ENCODE peak calls at places on chromosomes 5 and 9, in four cellular contexts. Y is coronary artery, J is spleen, Z is uterus. A is an unnamed sample.

GRCh38 chr5:54533541-54534179 is 16.1 kb downstream of the SNX18 start:
- DNase-seq in Y (no peak), J (no peak), Z (peak; percentile 36), A (no peak)

GRCh38 chr5:173201636-173202265 is 33.3 kb downstream of the NKX2-5 start:
- DNase-seq in J (no peak), Z (no peak), Y (no peak), A (peak; percentile 42)

GRCh38 chr5:9739135-9739534 is 109.0 kb upstream of the TAS2R1 start:
- DNase-seq in Y (no peak), J (no peak), Z (no peak), A (no peak)

GRCh38 chr5:134153657-134154056 is 23.1 kb downstream of the SKP1 start:
- DNase-seq in J (no peak), Y (no peak), Z (no peak), A (no peak)

GRCh38 chr9:101495810-101496209 is 37.8 kb upstream of the RNF20 start:
- DNase-seq in Y (no peak), Z (no peak), J (no peak), A (no peak)

GRCh38 chr5:17879276-17879675 is 245.0 kb downstream of the TAF11L14 start:
- DNase-seq in J (no peak), Z (no peak), Y (no peak), A (no peak)

GRCh38 chr9:127347831-127348699 is 48.9 kb upstream of the SLC2A8 start:
- DNase-seq in J (no peak), Z (no peak), Y (no peak), A (peak; percentile 26)

GRCh38 chr9:136121801-136122200 is 3.1 kb upstream of the TMEM250 start:
- DNase-seq in Z (no peak), Y (no peak), J (no peak), A (no peak)

GRCh38 chr5:116572375-116573278 is 2.0 kb downstream of the SEMA6A start:
- DNase-seq in Z (peak; percentile 34), Y (no peak), J (peak; percentile 82), A (no peak)

GRCh38 chr9:72856985-72857631 is 95.7 kb downstream of the ALDH1A1 start:
- DNase-seq in Z (peak; percentile 47), Y (no peak), J (no peak), A (peak; percentile 23)

GRCh38 chr5:56094579-56095361 is 100.0 kb upstream of the IL6ST start:
- DNase-seq in J (no peak), Y (no peak), Z (no peak), A (no peak)

GRCh38 chr9:122263699-122264349 is 816 bp downstream of the RBM18 start:
- DNase-seq in J (no peak), Z (no peak), Y (no peak), A (no peak)

GRCh38 chr5:133824661-133825254 is 143.7 kb downstream of the C5orf15 start:
- DNase-seq in J (no peak), Z (no peak), Y (no peak), A (no peak)

GRCh38 chr9:136004219-136004618 is 43.0 kb upstream of the UBAC1 start:
- DNase-seq in Z (no peak), J (no peak), Y (no peak), A (no peak)

GRCh38 chr9:112894699-112895098 is 4.0 kb upstream of the SLC46A2 start:
- DNase-seq in Z (no peak), J (no peak), Y (no peak), A (peak; percentile 10)

GRCh38 chr9:70340572-70340971 is 73.9 kb downstream of the KLF9 start:
- DNase-seq in J (no peak), Y (no peak), Z (no peak), A (no peak)

GRCh38 chr5:34503379-34504346 is 152.5 kb upstream of the RAI14 start:
- DNase-seq in J (no peak), Y (no peak), Z (no peak), A (no peak)

GRCh38 chr5:362189-362588 is 40.7 kb downstream of the AHRR start:
- DNase-seq in Y (peak; percentile 50), Z (no peak), J (peak; percentile 48), A (no peak)

GRCh38 chr5:34691326-34691725 is 35.2 kb downstream of the RAI14 start:
- DNase-seq in Z (no peak), J (no peak), Y (no peak), A (no peak)

GRCh38 chr5:34490501-34491250 is 165.5 kb upstream of the RAI14 start:
- DNase-seq in J (no peak), Y (no peak), Z (no peak), A (no peak)

GRCh38 chr9:4970970-4971641 is 14.0 kb upstream of the JAK2 start:
- DNase-seq in Z (no peak), Y (no peak), J (no peak), A (no peak)

GRCh38 chr5:149062371-149063016 is 368 bp downstream of the SH3TC2 start:
- DNase-seq in Z (peak; percentile 51), J (no peak), Y (no peak), A (peak; percentile 57)

GRCh38 chr5:10689391-10690081 is 71.5 kb downstream of the DAP start:
- DNase-seq in Z (no peak), Y (no peak), J (no peak), A (no peak)

GRCh38 chr9:3285365-3286161 is 240.2 kb downstream of the RFX3 start:
- DNase-seq in J (no peak), Z (no peak), Y (no peak), A (no peak)

GRCh38 chr5:154740957-154741356 is 14.2 kb upstream of the LARP1 start:
- DNase-seq in Y (no peak), Z (peak; percentile 55), J (no peak), A (no peak)

GRCh38 chr9:76866689-76867088 is 39.2 kb downstream of the PRUNE2 start:
- DNase-seq in Z (peak; percentile 70), J (no peak), Y (no peak), A (peak; percentile 84)

GRCh38 chr5:1122511-1123284 is 10.8 kb upstream of the SLC12A7 start:
- DNase-seq in J (no peak), Y (no peak), Z (no peak), A (no peak)

GRCh38 chr5:68652507-68652906 is 437.0 kb downstream of the PIK3R1 start:
- DNase-seq in Z (peak; percentile 77), J (no peak), Y (no peak), A (peak; percentile 85)

GRCh38 chr5:142109356-142110045 is 922 bp downstream of the NDFIP1 start:
- DNase-seq in J (no peak), Y (no peak), Z (peak; percentile 22), A (no peak)

GRCh38 chr5:96819806-96820205 is 12.1 kb upstream of the ERAP1 start:
- DNase-seq in Z (no peak), J (no peak), Y (no peak), A (no peak)

GRCh38 chr5:96812851-96813250 is 5.1 kb upstream of the ERAP1 start:
- DNase-seq in Y (no peak), Z (no peak), J (no peak), A (no peak)

GRCh38 chr5:96817496-96817895 is 9.8 kb upstream of the ERAP1 start:
- DNase-seq in Z (no peak), J (no peak), Y (no peak), A (no peak)

GRCh38 chr5:96816991-96817390 is 9.2 kb upstream of the ERAP1 start:
- DNase-seq in Y (no peak), J (no peak), Z (no peak), A (no peak)

DNA sequence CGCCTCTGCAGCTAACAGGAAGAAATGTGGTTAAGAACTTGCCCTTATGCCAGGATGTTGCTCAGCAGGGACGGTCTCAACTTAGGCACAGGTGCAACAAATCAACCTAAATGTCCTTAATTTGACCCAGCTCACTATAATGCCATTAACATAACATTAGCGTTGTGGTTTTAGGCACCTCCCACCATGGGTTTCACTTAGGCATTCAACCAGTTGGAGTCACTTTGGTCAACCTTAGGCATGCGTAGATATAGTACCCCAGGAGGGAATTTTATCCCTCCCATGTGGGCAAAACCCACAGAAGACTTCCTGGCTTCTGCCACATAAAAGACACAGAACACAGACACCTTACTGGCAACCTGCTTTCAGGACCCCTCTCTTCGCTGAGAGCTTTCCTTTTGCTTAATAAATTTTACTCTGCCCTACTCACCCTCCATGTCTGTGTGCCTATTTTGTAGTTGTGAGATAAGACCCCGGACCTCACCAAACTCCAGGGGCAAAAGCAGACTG is 8.7 kb upstream of the ERAP1 start:
- DNase-seq in Y (no peak), Z (no peak), J (no peak), A (no peak)
- H3K4me3 ChIP-seq in Y (no peak overlapping the region), Z (no peak overlapping the region), J (no peak overlapping the region), A (no peak overlapping the region)

GRCh38 chr9:7976167-7976755 is 176.7 kb upstream of the DMAC1 start:
- DNase-seq in Y (no peak), J (no peak), Z (no peak), A (no peak)
- H3K4me3 ChIP-seq in Y (no peak overlapping the region), J (no peak overlapping the region), Z (no peak overlapping the region), A (no peak overlapping the region)

GRCh38 chr5:180915924-180916323 is 17.0 kb downstream of the BTNL8 start:
- DNase-seq in Z (no peak), J (no peak), Y (no peak), A (no peak)
- H3K4me3 ChIP-seq in Z (no peak overlapping the region), J (no peak overlapping the region), Y (no peak overlapping the region), A (no peak overlapping the region)

DNA sequence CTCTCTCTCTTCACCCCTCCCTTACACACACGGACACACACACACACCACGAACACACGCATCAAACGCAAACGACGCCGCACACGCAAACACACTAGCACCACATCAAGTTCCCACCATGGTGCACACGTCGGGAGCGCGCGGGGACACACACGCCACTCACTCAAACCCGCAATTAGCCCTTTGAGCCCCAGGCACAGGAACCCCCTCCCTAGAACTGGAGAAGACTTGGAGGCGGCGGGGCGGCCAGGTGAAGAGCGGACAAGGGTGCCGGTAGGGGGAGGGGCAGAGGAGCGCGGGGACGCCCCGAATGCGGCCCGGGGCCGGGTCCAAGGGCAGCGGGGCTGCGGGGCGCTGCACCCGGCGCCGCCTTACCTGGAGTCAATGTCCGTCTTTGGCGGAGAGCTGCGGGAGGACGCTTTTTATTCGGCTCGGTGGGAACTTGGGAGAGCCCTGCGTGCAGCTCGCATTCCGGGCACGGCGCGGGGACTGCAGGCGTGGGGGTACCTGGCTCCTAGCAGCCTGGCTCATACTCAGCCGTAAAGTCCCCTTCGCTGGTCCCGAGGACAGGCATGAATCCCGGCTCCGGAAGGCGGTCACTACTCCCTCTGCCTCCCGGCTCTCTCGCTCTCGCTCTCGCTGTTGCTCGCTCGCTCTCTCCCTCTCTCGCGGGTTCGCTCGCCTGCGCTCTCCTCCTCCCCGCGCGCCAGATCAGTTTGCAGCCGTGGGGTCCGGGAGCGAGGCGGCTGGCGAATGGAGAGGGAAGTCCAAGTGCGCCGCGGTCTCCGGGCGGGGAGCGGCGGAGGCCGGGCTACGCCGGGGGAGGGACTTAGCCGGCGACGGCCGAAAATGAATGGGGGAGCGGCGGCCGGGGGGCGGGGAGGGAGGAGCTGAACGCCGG is at the start of gene BRINP1:
- DNase-seq in Z (no peak), J (no peak), Y (no peak), A (no peak)
- H3K4me3 ChIP-seq in Z (peak within 1 kb of the TSS; percentile 14), J (peak within 1 kb of the TSS; percentile 12), Y (peak within 1 kb of the TSS; percentile 67), A (peak within 1 kb of the TSS; percentile 35)